ENCODE peak calls at places on chromosome 3, in nine cellular contexts. K is NCI-H69; W is stimulated activated CD8-positive, alpha-beta memory T cell treated with anti-CD3 and anti-CD28 coated beads, Interleukin-4, amount 100 ng/mL, for 48 hours; B is thoracic aorta; V is stimulated activated CD4-positive, alpha-beta T cell treated with anti-CD3 and anti-CD28 coated beads, Interleukin-12 subunit alpha, Interleukin-12 subunit beta, amount 100 ng/mL, for 24 hours; E is ascending aorta; T is posterior vena cava; X is uterus; Z is NCI-H748 treated with DMSO at 0.1 percent for 48 hours. H is an unnamed sample.

GRCh38 chr3:197694251-197694650 is 42.5 kb downstream of the RUBCN start:
- DNase-seq in K (no peak), V (no peak), E (peak), Z (no peak), T (no peak), W (no peak), X (no peak), B (no peak), H (no peak)

GRCh38 chr3:13199006-13199776 is 126.0 kb upstream of the IQSEC1 start:
- DNase-seq in V (no peak), E (no peak), B (no peak), X (no peak), W (no peak), K (no peak), Z (no peak), T (peak), H (peak)

GRCh38 chr3:169173231-169173630 is 490.3 kb downstream of the MECOM start:
- DNase-seq in W (no peak), V (no peak), X (no peak), B (no peak), E (no peak), T (no peak), Z (no peak), K (no peak), H (no peak)

GRCh38 chr3:33426630-33427341 is 13.4 kb downstream of the UBP1 start:
- DNase-seq in B (no peak), K (peak), T (no peak), V (no peak), W (no peak), E (no peak), Z (no peak), X (no peak), H (no peak)

GRCh38 chr3:160676547-160677303 is at the start of gene ARL14:
- DNase-seq in Z (no peak), V (no peak), W (no peak), B (no peak), T (no peak), K (peak), X (no peak), E (no peak), H (peak)

GRCh38 chr3:71317749-71318458 is 265.6 kb downstream of the FOXP1 start:
- DNase-seq in B (no peak), V (no peak), T (no peak), Z (no peak), E (no peak), W (no peak), X (no peak), K (no peak), H (no peak)

GRCh38 chr3:159865042-159865579 is 123.5 kb upstream of the IL12A start:
- DNase-seq in B (no peak), T (no peak), Z (no peak), X (no peak), K (peak), E (no peak), V (no peak), W (no peak), H (no peak)

GRCh38 chr3:125651246-125651645 is 55.9 kb upstream of the OSBPL11 start:
- DNase-seq in X (no peak), E (no peak), W (no peak), T (no peak), B (no peak), K (no peak), Z (no peak), V (no peak), H (no peak)

GRCh38 chr3:186536883-186537553 is 7.2 kb downstream of the CRYGS start:
- DNase-seq in E (no peak), T (no peak), B (no peak), W (no peak), K (no peak), X (no peak), V (no peak), Z (no peak), H (no peak)

GRCh38 chr3:155409336-155409735 is 115.9 kb upstream of the STRIT1 start:
- DNase-seq in K (no peak), E (no peak), X (no peak), B (no peak), W (no peak), Z (no peak), V (no peak), T (no peak), H (no peak)

GRCh38 chr3:12964713-12965612 is 108.3 kb downstream of the IQSEC1 start:
- DNase-seq in Z (peak), E (no peak), V (no peak), B (no peak), W (no peak), X (no peak), T (no peak), K (peak), H (no peak)

GRCh38 chr3:118425272-118425837 is 609.3 kb downstream of the IGSF11 start:
- DNase-seq in E (no peak), W (no peak), T (no peak), K (no peak), V (no peak), X (no peak), B (no peak), Z (no peak), H (no peak)

GRCh38 chr3:160372780-160373179 is 26.2 kb downstream of the IFT80 start:
- DNase-seq in X (no peak), T (no peak), B (no peak), W (no peak), K (no peak), V (no peak), E (no peak), Z (no peak), H (no peak)

GRCh38 chr3:66499881-66500574 is 794 bp downstream of the LRIG1 start:
- DNase-seq in T (peak), Z (no peak), B (no peak), X (peak), E (peak), W (peak), K (peak), V (no peak), H (peak)

GRCh38 chr3:52055537-52056351 is 627 bp downstream of the DUSP7 start:
- DNase-seq in Z (no peak), V (peak), K (peak), E (no peak), X (peak), W (peak), B (no peak), T (no peak), H (peak)

GRCh38 chr3:195003006-195003892 is 267.7 kb downstream of the XXYLT1 start:
- DNase-seq in W (peak), Z (no peak), T (peak), B (no peak), K (peak), V (no peak), E (peak), X (peak), H (no peak)

GRCh38 chr3:187125319-187126031 is 13.8 kb downstream of the RPL39L start:
- DNase-seq in B (no peak), V (no peak), X (no peak), W (no peak), E (no peak), T (no peak), K (no peak), Z (no peak), H (no peak)

GRCh38 chr3:129259612-129260477 is 10.4 kb downstream of the COPG1 start:
- DNase-seq in V (no peak), E (no peak), B (no peak), K (no peak), T (no peak), W (no peak), Z (no peak), X (no peak), H (no peak)

GRCh38 chr3:128993461-128994172 is at the start of gene CFAP92:
- DNase-seq in T (peak), K (peak), Z (peak), X (peak), V (peak), B (peak), W (peak), E (peak), H (peak)

GRCh38 chr3:25849641-25850040 is 59.8 kb downstream of the OXSM start:
- DNase-seq in E (no peak), Z (no peak), W (no peak), T (no peak), K (no peak), B (no peak), X (no peak), V (no peak), H (no peak)